ENCODE peak calls at places on chromosome 3, in six cellular contexts. V is GM12878, J is A549, H is suprapubic skin, W is IMR-90, T is body of pancreas. K is an unnamed sample.
A peak's percentile ranks its signal among the peaks of the same experiment; 100 is the strongest.

GRCh38 chr3:59922226-59922625 is 872.4 kb upstream of the CFAP20DC start:
- DNase-seq in V (no peak), J (no peak), H (no peak), W (no peak), T (no peak), K (no peak)

GRCh38 chr3:4503050-4503449 is 9.9 kb downstream of the ITPR1 start:
- DNase-seq in V (no peak), J (no peak), H (no peak), W (no peak), T (no peak), K (no peak)

GRCh38 chr3:197231326-197231725 is 67.1 kb downstream of the DLG1 start:
- DNase-seq in V (no peak), J (no peak), H (no peak), W (no peak), T (no peak), K (no peak)

GRCh38 chr3:62667714-62668113 is 207.5 kb downstream of the CADPS start:
- DNase-seq in V (no peak), J (no peak), H (no peak), W (no peak), T (no peak), K (no peak)

GRCh38 chr3:66904816-66905543 is 93.1 kb upstream of the KBTBD8 start:
- DNase-seq in V (no peak), J (no peak), H (no peak), W (peak; percentile 1), T (no peak), K (no peak)

GRCh38 chr3:24377218-24377993 is 117.2 kb downstream of the THRB start:
- DNase-seq in V (no peak), J (no peak), H (no peak), W (no peak), T (no peak), K (peak; percentile 64)

GRCh38 chr3:73536952-73537351 is 87.8 kb downstream of the PDZRN3 start:
- DNase-seq in V (no peak), J (no peak), H (no peak), W (no peak), T (no peak), K (peak; percentile 86)

GRCh38 chr3:38157562-38157961 is 7.8 kb upstream of the OXSR1 start:
- DNase-seq in V (no peak), J (no peak), H (no peak), W (no peak), T (no peak), K (no peak)

GRCh38 chr3:14203521-14204079 is 25.0 kb downstream of the LSM3 start:
- DNase-seq in V (no peak), J (peak; percentile 79), H (no peak), W (peak; percentile 87), T (peak; percentile 71), K (peak; percentile 83)

GRCh38 chr3:95424296-95424695 is 1361.4 kb downstream of the NSUN3 start:
- DNase-seq in V (no peak), J (no peak), H (no peak), W (no peak), T (no peak), K (no peak)

GRCh38 chr3:18633002-18633401 is 207.9 kb upstream of the SATB1 start:
- DNase-seq in V (no peak), J (no peak), H (no peak), W (no peak), T (no peak), K (no peak)

GRCh38 chr3:121998030-121998580 is 23.9 kb downstream of the ILDR1 start:
- DNase-seq in V (no peak), J (no peak), H (no peak), W (peak; percentile 56), T (no peak), K (no peak)

GRCh38 chr3:64399205-64399800 is 174.0 kb upstream of the PRICKLE2 start:
- DNase-seq in V (no peak), J (peak; percentile 35), H (no peak), W (peak; percentile 70), T (peak; percentile 40), K (no peak)

GRCh38 chr3:128416578-128417150 is 50.0 kb downstream of the DNAJB8 start:
- DNase-seq in V (no peak), J (peak; percentile 91), H (no peak), W (peak; percentile 71), T (no peak), K (no peak)

DNA sequence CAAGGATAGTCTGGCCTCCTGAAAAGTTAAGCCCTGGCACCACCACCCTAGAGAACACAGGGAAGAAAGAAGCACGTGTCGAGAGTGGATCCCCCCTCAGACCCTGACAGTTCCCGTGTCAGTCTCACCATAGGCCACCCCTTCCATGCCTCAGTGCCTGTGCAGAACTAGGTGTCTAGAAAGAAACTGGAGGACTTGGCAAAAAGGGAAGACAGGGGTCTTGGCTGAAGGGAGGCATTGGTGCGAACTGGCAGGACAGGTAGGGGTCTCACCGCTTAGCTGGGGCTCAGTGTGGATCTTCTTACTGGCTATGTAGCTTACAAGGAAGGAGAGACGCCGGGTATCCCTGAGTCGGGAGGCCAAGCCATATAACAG is 518 bp downstream of the QARS1 start:
- DNase-seq in V (no peak), J (no peak), H (no peak), W (no peak), T (no peak), K (no peak)
- H3K4me3 ChIP-seq in V (peak overlapping the region; percentile 100), J (peak overlapping the region; percentile 71), H (peak overlapping the region; percentile 95), W (peak overlapping the region; percentile 91), T (peak overlapping the region; percentile 95), K (peak overlapping the region; percentile 76)

GRCh38 chr3:50230106-50230832 is 5.7 kb upstream of the GNAI2 start:
- DNase-seq in V (no peak), J (no peak), H (no peak), W (no peak), T (no peak), K (no peak)

GRCh38 chr3:50229490-50229889 is 6.5 kb upstream of the GNAI2 start:
- DNase-seq in V (no peak), J (no peak), H (no peak), W (no peak), T (no peak), K (no peak)

GRCh38 chr3:50224639-50225038 is 11.4 kb upstream of the GNAI2 start:
- DNase-seq in V (no peak), J (no peak), H (no peak), W (no peak), T (no peak), K (no peak)

GRCh38 chr3:50226888-50227389 is 9.1 kb upstream of the GNAI2 start:
- DNase-seq in V (no peak), J (peak; percentile 49), H (no peak), W (no peak), T (no peak), K (peak; percentile 81)

DNA sequence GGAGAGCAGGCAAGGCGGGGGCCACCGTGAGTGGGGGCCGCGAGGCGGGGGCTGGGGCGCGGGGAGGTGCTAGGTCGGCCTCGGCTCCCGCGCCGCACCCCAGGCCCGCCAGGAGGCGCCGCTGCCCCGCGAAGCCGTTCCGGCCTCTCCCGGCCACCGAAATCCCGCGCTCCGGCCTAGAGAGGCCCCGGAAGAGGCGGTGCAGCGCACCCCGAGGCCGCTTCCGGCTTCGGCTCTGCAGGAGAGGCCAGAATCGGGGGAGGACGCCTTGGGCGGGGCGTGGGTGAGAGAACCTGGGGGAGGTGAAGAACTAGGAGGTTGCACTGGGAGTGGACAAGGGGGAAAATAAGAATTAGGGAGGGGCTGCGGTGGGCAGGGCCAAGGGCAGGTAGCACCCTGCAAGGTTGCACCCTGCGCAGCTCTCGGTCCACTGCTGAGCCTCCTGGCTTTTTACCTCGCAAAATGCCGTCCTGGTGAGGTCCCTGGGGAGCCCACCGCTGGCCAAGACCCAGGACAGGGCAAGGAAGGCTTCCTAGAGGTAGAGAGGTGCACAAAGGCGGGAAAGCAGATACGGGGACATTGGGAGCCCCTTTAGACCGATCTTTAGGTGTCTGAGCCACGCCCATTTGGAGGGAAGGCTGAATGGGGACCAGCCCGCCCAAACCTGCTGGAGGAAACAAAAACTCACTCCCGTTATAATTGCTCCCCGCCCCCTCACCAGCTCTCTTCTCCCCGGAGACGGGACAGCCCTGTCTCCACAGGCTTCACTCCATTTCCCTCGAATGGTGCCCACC is 8.4 kb upstream of the GNAI2 start:
- DNase-seq in V (peak; percentile 61), J (peak; percentile 87), H (peak; percentile 94), W (peak; percentile 80), T (peak; percentile 95), K (peak; percentile 95)
- TF ChIP-seq POLR2A in V (peak; percentile 75), J (no peak), H (no peak), W (peak; percentile 47), T (peak; percentile 65), K (peak; percentile 41)

GRCh38 chr3:147370316-147370715 is 36.0 kb downstream of the ZIC4 start:
- DNase-seq in V (no peak), J (no peak), H (no peak), W (no peak), T (no peak), K (no peak)

GRCh38 chr3:147369671-147370123 is 36.6 kb downstream of the ZIC4 start:
- DNase-seq in V (no peak), J (no peak), H (no peak), W (no peak), T (no peak), K (no peak)

GRCh38 chr3:147371771-147372340 is 34.5 kb downstream of the ZIC4 start:
- DNase-seq in V (no peak), J (no peak), H (no peak), W (no peak), T (no peak), K (no peak)

GRCh38 chr3:147372525-147373027 is 33.8 kb downstream of the ZIC4 start:
- DNase-seq in V (no peak), J (no peak), H (no peak), W (no peak), T (no peak), K (no peak)

GRCh38 chr3:147371141-147371540 is 35.2 kb downstream of the ZIC4 start:
- DNase-seq in V (no peak), J (no peak), H (no peak), W (no peak), T (no peak), K (no peak)
- H3K4me3 ChIP-seq in V (no peak overlapping the region), J (no peak overlapping the region), H (no peak overlapping the region), W (no peak overlapping the region), T (no peak overlapping the region), K (no peak overlapping the region)

GRCh38 chr3:138186803-138187295 is 252 bp upstream of the ARMC8 start:
- DNase-seq in V (peak; percentile 54), J (peak; percentile 91), H (peak; percentile 93), W (peak; percentile 83), T (peak; percentile 94), K (peak; percentile 96)
- TF ChIP-seq POLR2A in V (no peak), J (no peak), H (no peak), W (no peak), T (no peak), K (no peak)